ENCODE peak calls at places on chromosomes 2 and 18, in ten cellular contexts. One of them, this sample, is unnamed. For H3K4me1 and H3K27me3, the result is how much of the 10 kb centered on the place peaks cover.

GRCh38 chr2:131014141-131014540 is 79.1 kb downstream of the FAM168B start:
- DNase-seq in tibial nerve: no peak
- DNase-seq in stomach: no peak
- DNase-seq in PC-9: no peak
- DNase-seq in body of pancreas: no peak
- DNase-seq in psoas muscle: no peak
- DNase-seq in breast epithelium: no peak
- DNase-seq in aorta: no peak
- DNase-seq in heart left ventricle: no peak
- DNase-seq in endothelial cell of umbilical vein: no peak
- DNase-seq in this sample: no peak

GRCh38 chr18:77099501-77100370 is 32.8 kb downstream of the MBP start:
- DNase-seq in tibial nerve: no peak
- DNase-seq in stomach: no peak
- DNase-seq in PC-9: no peak
- DNase-seq in body of pancreas: no peak
- DNase-seq in psoas muscle: no peak
- DNase-seq in breast epithelium: no peak
- DNase-seq in aorta: no peak
- DNase-seq in heart left ventricle: no peak
- DNase-seq in endothelial cell of umbilical vein: no peak
- DNase-seq in this sample: no peak

GRCh38 chr2:106885981-106886915 is at the start of gene ST6GAL2:
- DNase-seq in tibial nerve: no peak
- DNase-seq in stomach: no peak
- DNase-seq in PC-9: no peak
- DNase-seq in body of pancreas: no peak
- DNase-seq in psoas muscle: no peak
- DNase-seq in breast epithelium: no peak
- DNase-seq in aorta: peak
- DNase-seq in heart left ventricle: no peak
- DNase-seq in endothelial cell of umbilical vein: no peak
- DNase-seq in this sample: no peak

GRCh38 chr2:215969131-215969841 is 44.1 kb downstream of the MREG start:
- DNase-seq in tibial nerve: no peak
- DNase-seq in stomach: no peak
- DNase-seq in PC-9: no peak
- DNase-seq in body of pancreas: no peak
- DNase-seq in psoas muscle: no peak
- DNase-seq in breast epithelium: no peak
- DNase-seq in aorta: no peak
- DNase-seq in heart left ventricle: no peak
- DNase-seq in endothelial cell of umbilical vein: no peak
- DNase-seq in this sample: no peak

GRCh38 chr2:113172721-113173562 is 829 bp upstream of the PSD4 start:
- DNase-seq in tibial nerve: no peak
- DNase-seq in stomach: no peak
- DNase-seq in PC-9: no peak
- DNase-seq in body of pancreas: no peak
- DNase-seq in psoas muscle: no peak
- DNase-seq in breast epithelium: no peak
- DNase-seq in aorta: no peak
- DNase-seq in heart left ventricle: no peak
- DNase-seq in endothelial cell of umbilical vein: no peak
- DNase-seq in this sample: no peak

GRCh38 chr2:45261746-45262145 is 252.5 kb upstream of the SIX2 start:
- DNase-seq in tibial nerve: no peak
- DNase-seq in stomach: no peak
- DNase-seq in PC-9: no peak
- DNase-seq in body of pancreas: no peak
- DNase-seq in psoas muscle: no peak
- DNase-seq in breast epithelium: no peak
- DNase-seq in aorta: no peak
- DNase-seq in heart left ventricle: no peak
- DNase-seq in endothelial cell of umbilical vein: no peak
- DNase-seq in this sample: no peak

GRCh38 chr2:108570416-108570815 is 36.1 kb downstream of the LIMS1 start:
- DNase-seq in tibial nerve: no peak
- DNase-seq in stomach: no peak
- DNase-seq in PC-9: no peak
- DNase-seq in body of pancreas: no peak
- DNase-seq in psoas muscle: no peak
- DNase-seq in breast epithelium: no peak
- DNase-seq in aorta: no peak
- DNase-seq in heart left ventricle: no peak
- DNase-seq in endothelial cell of umbilical vein: no peak
- DNase-seq in this sample: no peak

GRCh38 chr18:35408843-35409261 is 31.7 kb upstream of the ZNF396 start:
- DNase-seq in tibial nerve: no peak
- DNase-seq in stomach: peak
- DNase-seq in PC-9: no peak
- DNase-seq in body of pancreas: peak
- DNase-seq in psoas muscle: no peak
- DNase-seq in breast epithelium: no peak
- DNase-seq in aorta: no peak
- DNase-seq in heart left ventricle: no peak
- DNase-seq in endothelial cell of umbilical vein: no peak
- DNase-seq in this sample: peak

GRCh38 chr2:68931149-68931711 is 21.5 kb downstream of the GKN2 start:
- DNase-seq in tibial nerve: no peak
- DNase-seq in stomach: no peak
- DNase-seq in PC-9: no peak
- DNase-seq in body of pancreas: no peak
- DNase-seq in psoas muscle: no peak
- DNase-seq in breast epithelium: no peak
- DNase-seq in aorta: no peak
- DNase-seq in heart left ventricle: no peak
- DNase-seq in endothelial cell of umbilical vein: no peak
- DNase-seq in this sample: no peak

GRCh38 chr2:113124181-113124961 is 3.0 kb upstream of the IL1RN start:
- DNase-seq in tibial nerve: no peak
- DNase-seq in stomach: no peak
- DNase-seq in PC-9: peak
- DNase-seq in body of pancreas: no peak
- DNase-seq in psoas muscle: no peak
- DNase-seq in breast epithelium: no peak
- DNase-seq in aorta: no peak
- DNase-seq in heart left ventricle: no peak
- DNase-seq in endothelial cell of umbilical vein: no peak
- DNase-seq in this sample: no peak

GRCh38 chr2:134458454-134458853 is 204.6 kb downstream of the MGAT5 start:
- DNase-seq in tibial nerve: no peak
- DNase-seq in stomach: no peak
- DNase-seq in PC-9: no peak
- DNase-seq in body of pancreas: peak
- DNase-seq in psoas muscle: no peak
- DNase-seq in breast epithelium: no peak
- DNase-seq in aorta: no peak
- DNase-seq in heart left ventricle: no peak
- DNase-seq in endothelial cell of umbilical vein: no peak
- DNase-seq in this sample: no peak
- H3K4me1 ChIP-seq in tibial nerve: under half
- H3K4me1 ChIP-seq in stomach: under half
- H3K4me1 ChIP-seq in PC-9: under half
- H3K4me1 ChIP-seq in body of pancreas: under half
- H3K4me1 ChIP-seq in psoas muscle: under half
- H3K4me1 ChIP-seq in breast epithelium: under half
- H3K4me1 ChIP-seq in aorta: under half
- H3K4me1 ChIP-seq in heart left ventricle: under half
- H3K4me1 ChIP-seq in endothelial cell of umbilical vein: under half
- H3K4me1 ChIP-seq in this sample: under half

GRCh38 chr2:154699560-154699901 is 1.0 kb downstream of the KCNJ3 start:
- DNase-seq in tibial nerve: no peak
- DNase-seq in stomach: no peak
- DNase-seq in PC-9: no peak
- DNase-seq in body of pancreas: no peak
- DNase-seq in psoas muscle: no peak
- DNase-seq in breast epithelium: no peak
- DNase-seq in aorta: no peak
- DNase-seq in heart left ventricle: no peak
- DNase-seq in endothelial cell of umbilical vein: no peak
- DNase-seq in this sample: no peak

GRCh38 chr2:154698238-154698788 is at the start of gene KCNJ3:
- DNase-seq in tibial nerve: no peak
- DNase-seq in stomach: no peak
- DNase-seq in PC-9: no peak
- DNase-seq in body of pancreas: no peak
- DNase-seq in psoas muscle: no peak
- DNase-seq in breast epithelium: no peak
- DNase-seq in aorta: peak
- DNase-seq in heart left ventricle: no peak
- DNase-seq in endothelial cell of umbilical vein: no peak
- DNase-seq in this sample: no peak

GRCh38 chr2:154698789-154699559 is 479 bp downstream of the KCNJ3 start:
- DNase-seq in tibial nerve: no peak
- DNase-seq in stomach: no peak
- DNase-seq in PC-9: no peak
- DNase-seq in body of pancreas: no peak
- DNase-seq in psoas muscle: no peak
- DNase-seq in breast epithelium: no peak
- DNase-seq in aorta: peak
- DNase-seq in heart left ventricle: no peak
- DNase-seq in endothelial cell of umbilical vein: no peak
- DNase-seq in this sample: no peak

GRCh38 chr2:154696771-154697170 is 1.7 kb upstream of the KCNJ3 start:
- DNase-seq in tibial nerve: no peak
- DNase-seq in stomach: no peak
- DNase-seq in PC-9: no peak
- DNase-seq in body of pancreas: no peak
- DNase-seq in psoas muscle: no peak
- DNase-seq in breast epithelium: no peak
- DNase-seq in aorta: no peak
- DNase-seq in heart left ventricle: no peak
- DNase-seq in endothelial cell of umbilical vein: no peak
- DNase-seq in this sample: no peak

GRCh38 chr2:154697422-154698237 is 865 bp upstream of the KCNJ3 start:
- DNase-seq in tibial nerve: no peak
- DNase-seq in stomach: peak
- DNase-seq in PC-9: peak
- DNase-seq in body of pancreas: peak
- DNase-seq in psoas muscle: peak
- DNase-seq in breast epithelium: no peak
- DNase-seq in aorta: peak
- DNase-seq in heart left ventricle: peak
- DNase-seq in endothelial cell of umbilical vein: no peak
- DNase-seq in this sample: peak
- H3K27me3 ChIP-seq in tibial nerve: under half
- H3K27me3 ChIP-seq in stomach: under half
- H3K27me3 ChIP-seq in PC-9: under half
- H3K27me3 ChIP-seq in body of pancreas: under half
- H3K27me3 ChIP-seq in psoas muscle: under half
- H3K27me3 ChIP-seq in breast epithelium: under half
- H3K27me3 ChIP-seq in aorta: under half
- H3K27me3 ChIP-seq in heart left ventricle: under half
- H3K27me3 ChIP-seq in endothelial cell of umbilical vein: under half
- H3K27me3 ChIP-seq in this sample: under half

DNA sequence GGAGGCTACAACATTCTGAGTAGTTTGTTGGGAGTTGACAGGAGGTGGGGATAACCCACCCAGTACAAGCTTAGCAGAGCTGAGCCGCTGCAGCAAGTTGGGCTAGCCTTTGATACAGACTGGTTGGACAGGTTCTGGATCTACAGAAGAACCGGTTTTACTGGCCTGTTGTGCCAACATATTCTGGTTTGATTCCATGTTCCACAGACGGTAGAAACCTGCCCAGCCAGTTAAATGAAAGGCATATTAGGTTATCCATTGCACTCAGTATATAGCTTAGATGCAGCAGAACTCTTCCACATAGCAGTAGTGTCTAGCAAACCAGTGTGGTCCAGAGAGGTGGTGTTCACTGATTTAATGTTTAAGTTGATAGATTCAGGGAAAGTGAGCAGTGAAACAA is 19.3 kb upstream of the RBBP8 start:
- DNase-seq in tibial nerve: no peak
- DNase-seq in stomach: peak
- DNase-seq in PC-9: peak
- DNase-seq in body of pancreas: peak
- DNase-seq in psoas muscle: no peak
- DNase-seq in breast epithelium: peak
- DNase-seq in aorta: no peak
- DNase-seq in heart left ventricle: no peak
- DNase-seq in endothelial cell of umbilical vein: no peak
- DNase-seq in this sample: peak
- H3K4me1 ChIP-seq in tibial nerve: under half
- H3K4me1 ChIP-seq in stomach: under half
- H3K4me1 ChIP-seq in PC-9: under half
- H3K4me1 ChIP-seq in body of pancreas: under half
- H3K4me1 ChIP-seq in psoas muscle: under half
- H3K4me1 ChIP-seq in breast epithelium: under half
- H3K4me1 ChIP-seq in aorta: under half
- H3K4me1 ChIP-seq in heart left ventricle: under half
- H3K4me1 ChIP-seq in endothelial cell of umbilical vein: under half
- H3K4me1 ChIP-seq in this sample: under half

GRCh38 chr2:121073320-121074210 is 211.4 kb downstream of the TFCP2L1 start:
- DNase-seq in tibial nerve: no peak
- DNase-seq in stomach: no peak
- DNase-seq in PC-9: no peak
- DNase-seq in body of pancreas: no peak
- DNase-seq in psoas muscle: no peak
- DNase-seq in breast epithelium: no peak
- DNase-seq in aorta: no peak
- DNase-seq in heart left ventricle: no peak
- DNase-seq in endothelial cell of umbilical vein: no peak
- DNase-seq in this sample: no peak
- H3K27me3 ChIP-seq in tibial nerve: under half
- H3K27me3 ChIP-seq in stomach: half or more
- H3K27me3 ChIP-seq in PC-9: under half
- H3K27me3 ChIP-seq in body of pancreas: under half
- H3K27me3 ChIP-seq in psoas muscle: under half
- H3K27me3 ChIP-seq in breast epithelium: under half
- H3K27me3 ChIP-seq in aorta: under half
- H3K27me3 ChIP-seq in heart left ventricle: under half
- H3K27me3 ChIP-seq in endothelial cell of umbilical vein: under half
- H3K27me3 ChIP-seq in this sample: under half

DNA sequence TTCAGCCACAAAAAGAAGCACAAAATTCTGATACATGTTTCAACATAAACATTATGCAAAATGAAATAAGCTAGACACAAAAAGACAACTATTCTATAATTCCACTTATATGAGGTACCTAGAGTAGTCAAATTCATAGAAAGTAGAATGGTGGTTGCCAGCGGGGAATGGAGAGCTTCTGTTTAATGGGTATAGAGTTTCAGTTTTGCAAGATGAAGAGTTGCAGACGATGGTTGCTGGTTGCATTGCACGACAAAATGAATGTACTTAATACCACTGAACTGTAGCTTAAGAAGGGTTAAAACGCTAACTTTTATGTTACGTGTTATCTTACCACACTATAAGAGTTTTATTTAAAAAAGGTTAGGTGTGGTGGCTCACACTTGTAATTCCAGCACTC is 13.5 kb downstream of the YWHAQ start:
- DNase-seq in tibial nerve: no peak
- DNase-seq in stomach: no peak
- DNase-seq in PC-9: no peak
- DNase-seq in body of pancreas: no peak
- DNase-seq in psoas muscle: no peak
- DNase-seq in breast epithelium: no peak
- DNase-seq in aorta: no peak
- DNase-seq in heart left ventricle: no peak
- DNase-seq in endothelial cell of umbilical vein: no peak
- DNase-seq in this sample: no peak
- H3K4me1 ChIP-seq in tibial nerve: under half
- H3K4me1 ChIP-seq in stomach: under half
- H3K4me1 ChIP-seq in PC-9: under half
- H3K4me1 ChIP-seq in body of pancreas: half or more
- H3K4me1 ChIP-seq in psoas muscle: half or more
- H3K4me1 ChIP-seq in breast epithelium: under half
- H3K4me1 ChIP-seq in aorta: under half
- H3K4me1 ChIP-seq in heart left ventricle: half or more
- H3K4me1 ChIP-seq in endothelial cell of umbilical vein: under half
- H3K4me1 ChIP-seq in this sample: under half